ENCODE peak calls at places on chromosomes 16 and 17, in four cellular contexts. B is AG09309; M is activated CD4-positive, CD25-positive, alpha-beta regulatory T cell treated with anti-CD3 and anti-CD28 coated beads, Interleukin-2, amount 50 U/mL, for 16 hours; P is RKO. W is an unnamed sample.

GRCh38 chr16:28103516-28104170 is 40.1 kb upstream of the GSG1L start:
- DNase-seq in B (no peak), P (no peak), M (no peak), W (no peak)

GRCh38 chr17:43013296-43013695 is 6.7 kb downstream of the IFI35 start:
- DNase-seq in M (no peak), B (no peak), P (no peak), W (no peak)

GRCh38 chr17:40598021-40598927 is 33.0 kb upstream of the CCR7 start:
- DNase-seq in B (no peak), M (peak; percentile 54), P (no peak), W (no peak)

GRCh38 chr16:23587726-23588125 is 8.4 kb downstream of the NDUFAB1 start:
- DNase-seq in P (no peak), B (peak; percentile 29), M (no peak), W (no peak)

GRCh38 chr17:76381633-76382304 is 2.6 kb upstream of the SPHK1 start:
- DNase-seq in M (no peak), P (no peak), B (no peak), W (peak; percentile 23)

GRCh38 chr17:35051579-35052239 is 11.8 kb downstream of the RFFL start:
- DNase-seq in M (no peak), B (no peak), P (no peak), W (no peak)

GRCh38 chr16:11155284-11155806 is 100.7 kb downstream of the SOCS1 start:
- DNase-seq in M (no peak), P (no peak), B (peak; percentile 11), W (no peak)

GRCh38 chr17:31678431-31678830 is 180.6 kb downstream of the COPRS start:
- DNase-seq in M (no peak), P (no peak), B (peak; percentile 21), W (no peak)

W was measured in neural crest cell.